ENCODE peak calls at places on chromosome 1, in four cellular contexts. One of them, this sample, is unnamed.

GRCh38 chr1:41289196-41289595 is 47.1 kb upstream of the SCMH1 start:
- DNase-seq in GM12878: no peak
- DNase-seq in K562: no peak
- DNase-seq in HepG2: no peak
- DNase-seq in this sample: no peak

GRCh38 chr1:167501513-167502191 is 16.7 kb downstream of the CD247 start:
- DNase-seq in GM12878: no peak
- DNase-seq in K562: no peak
- DNase-seq in HepG2: no peak
- DNase-seq in this sample: no peak

GRCh38 chr1:210232524-210233215 is at the start of gene SERTAD4:
- DNase-seq in GM12878: no peak
- DNase-seq in K562: no peak
- DNase-seq in HepG2: no peak
- DNase-seq in this sample: peak

GRCh38 chr1:13930151-13930550 is 230.2 kb downstream of the PRDM2 start:
- DNase-seq in GM12878: no peak
- DNase-seq in K562: peak
- DNase-seq in HepG2: peak
- DNase-seq in this sample: peak

GRCh38 chr1:213296558-213296957 is 245.5 kb downstream of the RPS6KC1 start:
- DNase-seq in GM12878: no peak
- DNase-seq in K562: peak
- DNase-seq in HepG2: no peak
- DNase-seq in this sample: no peak

GRCh38 chr1:213661346-213661745 is 326.4 kb upstream of the PROX1 start:
- DNase-seq in GM12878: no peak
- DNase-seq in K562: no peak
- DNase-seq in HepG2: no peak
- DNase-seq in this sample: no peak

GRCh38 chr1:206801467-206801866 is 29.2 kb upstream of the IL10 start:
- DNase-seq in GM12878: no peak
- DNase-seq in K562: no peak
- DNase-seq in HepG2: no peak
- DNase-seq in this sample: no peak

GRCh38 chr1:95028954-95029353 is 43.8 kb downstream of the ALG14 start:
- DNase-seq in GM12878: no peak
- DNase-seq in K562: no peak
- DNase-seq in HepG2: no peak
- DNase-seq in this sample: no peak

GRCh38 chr1:231929311-231929710 is 302.7 kb downstream of the DISC1 start:
- DNase-seq in GM12878: no peak
- DNase-seq in K562: no peak
- DNase-seq in HepG2: no peak
- DNase-seq in this sample: no peak

GRCh38 chr1:164609084-164609483 is 50.1 kb downstream of the PBX1 start:
- DNase-seq in GM12878: no peak
- DNase-seq in K562: no peak
- DNase-seq in HepG2: no peak
- DNase-seq in this sample: no peak

GRCh38 chr1:12539705-12540579 is 78.1 kb downstream of the DHRS3 start:
- DNase-seq in GM12878: no peak
- DNase-seq in K562: peak
- DNase-seq in HepG2: peak
- DNase-seq in this sample: peak

GRCh38 chr1:77370161-77370560 is 88.3 kb downstream of the AK5 start:
- DNase-seq in GM12878: no peak
- DNase-seq in K562: no peak
- DNase-seq in HepG2: no peak
- DNase-seq in this sample: no peak
- TF ChIP-seq CREM in GM12878: no peak
- TF ChIP-seq CREM in K562: no peak
- TF ChIP-seq CREM in HepG2: no peak
- TF ChIP-seq CREM in this sample: no peak

DNA sequence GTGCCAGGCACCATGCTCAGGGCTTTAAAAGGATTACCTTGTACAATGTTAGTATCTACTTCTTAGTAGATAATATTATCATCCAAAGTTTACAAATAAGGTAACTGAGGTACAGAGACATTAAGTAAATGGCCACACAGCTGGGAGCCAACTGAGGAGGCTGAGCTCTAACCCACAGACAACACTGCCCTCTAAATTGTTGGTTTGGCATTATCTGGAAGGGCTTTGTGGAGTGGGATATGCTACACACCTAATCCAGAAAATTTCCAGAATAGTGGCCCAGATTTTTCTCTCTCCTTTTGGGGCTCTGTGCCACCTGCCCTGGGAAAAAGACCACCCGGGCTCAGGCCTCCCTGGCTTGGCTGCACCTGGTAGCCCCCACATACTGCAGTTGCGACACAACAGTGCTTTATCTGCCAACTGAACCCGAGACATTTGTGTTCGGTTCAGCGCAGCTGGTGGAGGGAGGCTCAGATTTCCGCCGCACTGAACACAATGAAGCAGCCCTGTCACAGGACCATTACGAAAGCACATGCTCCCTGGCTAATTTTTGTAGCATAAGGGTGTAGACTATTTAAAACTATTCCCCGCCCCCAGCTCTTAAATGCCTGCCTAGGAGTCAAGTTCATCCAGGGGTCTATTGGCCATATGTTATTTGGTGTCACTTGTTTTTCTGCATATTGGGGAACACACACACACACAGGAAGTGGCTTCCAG is 92.2 kb upstream of the ESRRG start:
- DNase-seq in GM12878: no peak
- DNase-seq in K562: no peak
- DNase-seq in HepG2: no peak
- DNase-seq in this sample: no peak
- TF ChIP-seq USF2 in GM12878: no peak
- TF ChIP-seq USF2 in K562: no peak
- TF ChIP-seq USF2 in HepG2: no peak
- TF ChIP-seq USF2 in this sample: no peak

GRCh38 chr1:67612690-67613322 is 72.2 kb upstream of the GADD45A start:
- DNase-seq in GM12878: no peak
- DNase-seq in K562: no peak
- DNase-seq in HepG2: no peak
- DNase-seq in this sample: no peak

GRCh38 chr1:67616394-67616985 is 68.5 kb upstream of the GADD45A start:
- DNase-seq in GM12878: no peak
- DNase-seq in K562: no peak
- DNase-seq in HepG2: no peak
- DNase-seq in this sample: no peak

GRCh38 chr1:67611841-67612240 is 73.2 kb upstream of the GADD45A start:
- DNase-seq in GM12878: no peak
- DNase-seq in K562: no peak
- DNase-seq in HepG2: no peak
- DNase-seq in this sample: no peak

GRCh38 chr1:67615886-67616285 is 69.1 kb upstream of the GADD45A start:
- DNase-seq in GM12878: no peak
- DNase-seq in K562: no peak
- DNase-seq in HepG2: no peak
- DNase-seq in this sample: no peak

GRCh38 chr1:67614511-67614934 is 70.5 kb upstream of the GADD45A start:
- DNase-seq in GM12878: no peak
- DNase-seq in K562: no peak
- DNase-seq in HepG2: no peak
- DNase-seq in this sample: no peak
- TF ChIP-seq CREM in GM12878: no peak
- TF ChIP-seq CREM in K562: no peak
- TF ChIP-seq CREM in HepG2: no peak
- TF ChIP-seq CREM in this sample: no peak

DNA sequence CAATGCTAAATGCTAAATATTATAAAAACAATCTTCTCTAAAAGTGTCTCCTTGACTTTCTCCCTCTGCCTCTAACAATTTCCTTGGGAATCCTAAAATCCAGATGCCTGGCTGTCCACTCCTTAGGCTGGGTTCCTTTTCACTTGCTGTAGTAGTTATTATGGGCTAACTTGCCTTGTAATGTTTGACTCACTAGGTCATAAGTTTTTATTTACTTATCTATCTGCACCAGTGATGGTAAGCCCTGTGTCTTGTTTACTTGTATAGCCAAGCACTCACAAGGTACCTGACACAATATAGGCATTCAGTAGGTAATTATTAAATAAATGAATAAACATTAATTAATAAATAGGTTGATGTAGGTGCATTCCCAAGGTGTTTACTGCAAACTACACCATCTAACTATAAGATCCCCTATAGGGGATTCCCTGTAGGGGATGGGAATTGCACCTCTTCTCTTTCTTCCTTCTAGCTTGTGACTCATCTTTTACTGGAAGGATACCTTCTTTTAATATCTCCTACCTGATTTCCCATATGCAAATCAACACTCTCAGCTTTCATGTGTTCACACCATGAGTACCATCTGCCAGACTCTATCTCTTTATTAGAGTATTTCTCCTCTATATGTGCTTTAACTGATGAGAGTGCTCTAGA is 14.7 kb upstream of the CHIA start:
- DNase-seq in GM12878: no peak
- DNase-seq in K562: no peak
- DNase-seq in HepG2: no peak
- DNase-seq in this sample: no peak
- TF ChIP-seq USF2 in GM12878: no peak
- TF ChIP-seq USF2 in K562: no peak
- TF ChIP-seq USF2 in HepG2: no peak
- TF ChIP-seq USF2 in this sample: no peak

DNA sequence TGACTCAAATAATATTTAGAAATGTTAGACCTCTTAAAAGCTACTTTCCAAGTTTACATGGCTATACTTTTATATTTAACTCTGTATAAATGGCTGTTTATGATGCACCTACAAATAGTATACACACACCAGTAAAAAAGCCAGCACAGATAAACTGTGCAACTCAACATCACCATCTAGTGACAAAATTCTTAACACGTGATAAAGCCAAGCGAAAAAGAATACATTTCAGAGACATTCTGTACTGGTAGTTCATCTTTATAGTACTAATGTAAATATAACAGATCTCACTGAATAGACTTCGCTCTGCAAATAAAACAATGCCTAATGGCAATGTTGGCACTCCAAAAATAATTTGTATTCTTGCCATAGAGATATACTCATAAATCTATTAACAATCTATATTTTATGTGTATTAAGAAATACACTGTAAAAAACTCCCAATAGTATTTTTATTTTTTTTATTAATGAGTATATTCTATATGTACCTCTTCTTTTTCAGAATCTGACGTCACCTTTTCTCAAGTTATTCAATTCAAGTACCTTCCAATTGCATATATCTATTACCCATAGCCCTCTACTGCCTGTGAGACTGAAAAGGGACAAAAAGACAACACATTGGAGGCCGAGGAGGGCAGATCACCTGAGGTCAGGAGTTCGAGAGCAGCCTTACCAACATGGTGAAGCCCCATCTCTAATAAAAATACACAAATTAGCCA is 100.2 kb downstream of the DPYD start:
- DNase-seq in GM12878: no peak
- DNase-seq in K562: no peak
- DNase-seq in HepG2: peak
- DNase-seq in this sample: no peak
- TF ChIP-seq CREM in GM12878: no peak
- TF ChIP-seq CREM in K562: no peak
- TF ChIP-seq CREM in HepG2: no peak
- TF ChIP-seq CREM in this sample: no peak

DNA sequence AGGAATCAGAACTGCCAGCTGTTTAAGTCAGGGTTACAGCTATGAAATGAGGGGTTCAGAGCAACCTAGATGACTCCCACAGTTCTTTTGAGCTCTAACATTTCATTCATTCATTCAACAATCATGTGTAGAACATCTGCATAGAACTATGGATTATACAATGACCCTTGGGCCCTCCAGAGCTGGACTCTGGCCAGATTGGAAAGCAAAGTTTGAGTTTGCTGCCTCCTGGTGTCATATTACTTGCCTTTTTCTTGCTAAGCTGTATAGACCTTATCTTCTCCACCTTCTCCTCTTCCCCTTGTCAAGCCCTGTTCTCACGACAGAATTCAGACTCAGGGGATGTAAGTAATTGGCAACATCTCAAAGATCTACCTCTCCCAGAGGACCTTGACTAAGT is 4.0 kb downstream of the CASQ2 start:
- DNase-seq in GM12878: no peak
- DNase-seq in K562: peak
- DNase-seq in HepG2: peak
- DNase-seq in this sample: no peak
- TF ChIP-seq USF2 in GM12878: no peak
- TF ChIP-seq USF2 in K562: no peak
- TF ChIP-seq USF2 in HepG2: no peak
- TF ChIP-seq USF2 in this sample: no peak

DNA sequence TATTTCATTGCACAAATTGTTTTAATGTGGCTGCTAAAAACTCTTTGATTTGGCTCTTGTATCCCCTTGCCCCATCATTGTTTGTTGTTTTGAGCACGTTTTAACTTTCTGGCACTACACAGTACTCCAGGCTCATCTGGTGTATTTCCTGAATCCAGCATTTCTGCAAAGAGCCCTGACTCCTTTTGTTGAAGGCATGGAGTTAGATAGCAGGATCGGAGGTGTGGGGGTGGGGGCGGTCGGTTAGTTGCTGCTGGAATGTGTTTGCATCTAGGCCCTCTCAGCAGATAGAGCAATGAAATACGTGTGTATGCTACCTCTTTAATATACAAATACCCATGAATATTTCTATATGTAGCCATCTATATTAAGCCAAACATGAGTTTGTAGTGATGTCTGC is 105.9 kb downstream of the NOS1AP start:
- DNase-seq in GM12878: no peak
- DNase-seq in K562: no peak
- DNase-seq in HepG2: no peak
- DNase-seq in this sample: no peak
- TF ChIP-seq CREM in GM12878: no peak
- TF ChIP-seq CREM in K562: no peak
- TF ChIP-seq CREM in HepG2: no peak
- TF ChIP-seq CREM in this sample: no peak

DNA sequence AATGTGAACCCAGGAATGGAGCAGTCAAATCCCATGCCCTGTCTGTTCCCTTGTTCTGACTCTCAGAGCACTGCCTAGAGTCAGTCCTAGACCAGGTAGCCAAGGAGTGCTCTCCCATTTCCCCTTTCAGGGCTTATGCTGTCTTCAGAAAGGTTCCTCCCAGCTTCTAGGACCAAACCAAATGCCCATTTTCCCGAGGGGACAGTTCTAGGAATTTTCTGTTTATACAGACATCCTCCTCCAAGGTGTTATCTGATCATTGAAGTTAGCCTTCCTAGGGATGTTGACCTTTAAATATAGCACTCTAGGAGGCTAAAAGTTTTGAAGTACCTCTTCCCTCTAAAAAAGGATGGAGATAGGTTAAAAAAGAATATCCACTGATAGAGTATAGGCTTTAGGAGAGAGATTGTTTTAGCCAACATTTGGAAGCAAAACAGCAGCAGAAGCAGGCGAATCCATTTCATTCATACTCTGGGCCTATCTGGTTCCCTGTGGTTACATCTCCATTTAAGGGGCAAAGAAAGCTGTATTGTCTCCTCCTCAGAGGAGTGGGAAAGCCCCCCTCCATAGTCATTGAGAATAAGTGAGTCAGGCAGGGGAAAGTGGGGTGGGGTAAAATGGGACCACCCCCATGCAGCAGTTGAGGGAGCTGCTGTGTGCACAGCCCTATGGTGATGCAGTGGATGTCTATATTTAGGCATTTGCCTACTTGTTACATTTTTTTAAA is 126.5 kb downstream of the SPATA46 start:
- DNase-seq in GM12878: no peak
- DNase-seq in K562: no peak
- DNase-seq in HepG2: no peak
- DNase-seq in this sample: no peak
- TF ChIP-seq USF2 in GM12878: no peak
- TF ChIP-seq USF2 in K562: no peak
- TF ChIP-seq USF2 in HepG2: no peak
- TF ChIP-seq USF2 in this sample: no peak